ENCODE peak calls at places on chromosomes 1 and 21, in six cellular contexts. V is choroid plexus epithelial cell, Q is ascending aorta, E is foreskin fibroblast, J is neural crest cell, Y is GM23338. B is an unnamed sample.

GRCh38 chr1:67575861-67576260 is 109.1 kb upstream of the GADD45A start:
- DNase-seq in V (peak; percentile 90), Q (no peak), E (peak; percentile 78), J (no peak), Y (no peak), B (no peak)

GRCh38 chr1:151032164-151032563 is 4.2 kb upstream of the BNIPL start:
- DNase-seq in V (no peak), Q (no peak), E (no peak), J (no peak), Y (no peak), B (no peak)

GRCh38 chr21:24939288-24939687 is 668.0 kb downstream of the MRPL39 start:
- DNase-seq in V (no peak), Q (no peak), E (no peak), J (no peak), Y (no peak), B (no peak)

GRCh38 chr1:113534130-113534817 is 144.0 kb downstream of the MAGI3 start:
- DNase-seq in V (peak; percentile 52), Q (no peak), E (peak; percentile 65), J (no peak), Y (no peak), B (no peak)

GRCh38 chr1:109639841-109640184 is 16.1 kb upstream of the GSTM4 start:
- DNase-seq in V (no peak), Q (no peak), E (no peak), J (no peak), Y (no peak), B (no peak)

GRCh38 chr1:156662588-156663055 is 14.6 kb downstream of the NES start:
- DNase-seq in V (no peak), Q (no peak), E (no peak), J (no peak), Y (no peak), B (no peak)

GRCh38 chr1:20496241-20496661 is 10.2 kb upstream of the CAMK2N1 start:
- DNase-seq in V (peak; percentile 46), Q (no peak), E (peak; percentile 73), J (no peak), Y (no peak), B (no peak)

GRCh38 chr21:25573409-25574206 is 33.7 kb downstream of the MRPL39 start:
- DNase-seq in V (peak; percentile 88), Q (no peak), E (peak; percentile 93), J (no peak), Y (no peak), B (no peak)

GRCh38 chr21:41778974-41779600 is 12.2 kb upstream of the RIPK4 start:
- DNase-seq in V (no peak), Q (no peak), E (no peak), J (no peak), Y (peak; percentile 83), B (no peak)

GRCh38 chr1:235689356-235689755 is 39.8 kb upstream of the GNG4 start:
- DNase-seq in V (no peak), Q (no peak), E (no peak), J (no peak), Y (no peak), B (no peak)

GRCh38 chr21:21818898-21819297 is 820.7 kb downstream of the NCAM2 start:
- DNase-seq in V (no peak), Q (no peak), E (no peak), J (no peak), Y (no peak), B (no peak)

GRCh38 chr1:201880928-201881571 is 7.6 kb upstream of the SHISA4 start:
- DNase-seq in V (no peak), Q (no peak), E (no peak), J (no peak), Y (no peak), B (no peak)

GRCh38 chr1:65423884-65424655 is 3.6 kb downstream of the LEPR start:
- DNase-seq in V (peak; percentile 93), Q (no peak), E (peak; percentile 84), J (no peak), Y (no peak), B (no peak)

GRCh38 chr21:39313457-39314154 is at the start of gene BRWD1:
- DNase-seq in V (peak; percentile 87), Q (no peak), E (peak; percentile 85), J (peak; percentile 78), Y (peak; percentile 90), B (peak; percentile 64)
- TF ChIP-seq CTCF in V (no peak), Q (peak; percentile 25), E (peak; percentile 7), J (peak; percentile 49), Y (no peak), B (peak; percentile 17)

DNA sequence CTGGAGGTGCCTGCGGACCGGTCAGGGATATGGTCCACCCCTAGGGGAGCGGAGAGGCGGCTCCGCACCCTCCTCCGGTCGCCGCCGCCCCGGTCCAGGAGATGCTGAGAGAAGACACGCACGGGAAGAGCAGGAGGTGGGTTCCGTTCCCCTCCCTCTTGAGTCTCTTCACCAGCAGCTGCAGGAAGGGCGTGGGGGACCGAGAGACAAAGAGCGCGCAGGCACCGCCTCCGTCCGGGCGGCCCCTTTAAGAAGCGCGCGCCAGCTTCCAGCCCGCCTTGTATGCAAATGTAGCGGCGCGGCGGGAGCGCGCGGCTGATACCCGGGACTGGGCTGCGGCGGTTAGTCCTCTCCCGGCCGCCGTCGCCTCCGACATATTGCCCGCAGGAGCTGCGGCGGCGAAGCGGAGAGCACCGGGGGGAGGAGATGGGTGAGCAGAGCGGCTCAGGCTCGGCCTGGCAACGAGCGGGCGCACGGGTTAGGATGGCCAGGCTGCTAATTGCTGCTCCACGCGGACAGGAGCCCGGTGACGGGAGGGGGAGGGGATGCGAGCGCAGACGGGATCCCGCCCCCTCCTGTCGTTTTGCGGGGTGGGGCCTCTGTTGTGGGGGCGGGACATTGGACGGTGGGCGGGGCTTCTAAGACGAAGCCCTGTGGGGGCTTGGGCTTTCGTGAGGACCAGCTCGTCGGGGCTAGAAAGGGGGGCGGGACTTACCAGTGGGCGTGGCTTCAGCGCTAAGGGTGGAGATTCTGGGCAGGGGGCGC is at the start of gene TMEM39B:
- DNase-seq in V (peak; percentile 97), Q (peak; percentile 84), E (peak; percentile 96), J (peak; percentile 95), Y (peak; percentile 98), B (peak; percentile 79)
- TF ChIP-seq CTCF in V (no peak), Q (no peak), E (no peak), J (no peak), Y (peak; percentile 43), B (peak; percentile 35)

GRCh38 chr1:183470961-183471747 is 1.1 kb upstream of the SMG7 start:
- DNase-seq in V (peak; percentile 80), Q (peak; percentile 35), E (peak; percentile 79), J (peak; percentile 67), Y (peak; percentile 84), B (no peak)

GRCh38 chr1:183471748-183472487 is 381 bp upstream of the SMG7 start:
- DNase-seq in V (peak; percentile 99), Q (peak; percentile 93), E (peak; percentile 97), J (peak; percentile 93), Y (peak; percentile 99), B (peak; percentile 92)

GRCh38 chr1:183470147-183470960 is 1.9 kb upstream of the SMG7 start:
- DNase-seq in V (peak; percentile 63), Q (peak; percentile 41), E (peak; percentile 71), J (peak; percentile 69), Y (peak; percentile 70), B (no peak)

GRCh38 chr1:183473286-183473536 is 912 bp downstream of the SMG7 start:
- DNase-seq in V (no peak), Q (no peak), E (no peak), J (no peak), Y (no peak), B (no peak)

GRCh38 chr1:183472488-183473285 is at the start of gene SMG7:
- DNase-seq in V (peak; percentile 34), Q (no peak), E (no peak), J (peak; percentile 37), Y (peak; percentile 65), B (peak; percentile 22)
- TF ChIP-seq CTCF in V (peak; percentile 30), Q (no peak), E (no peak), J (no peak), Y (no peak), B (no peak)

GRCh38 chr21:43919283-43919682 is 54.3 kb downstream of the AGPAT3 start:
- DNase-seq in V (no peak), Q (no peak), E (no peak), J (no peak), Y (no peak), B (no peak)
- TF ChIP-seq CTCF in V (no peak), Q (no peak), E (no peak), J (no peak), Y (no peak), B (no peak)

DNA sequence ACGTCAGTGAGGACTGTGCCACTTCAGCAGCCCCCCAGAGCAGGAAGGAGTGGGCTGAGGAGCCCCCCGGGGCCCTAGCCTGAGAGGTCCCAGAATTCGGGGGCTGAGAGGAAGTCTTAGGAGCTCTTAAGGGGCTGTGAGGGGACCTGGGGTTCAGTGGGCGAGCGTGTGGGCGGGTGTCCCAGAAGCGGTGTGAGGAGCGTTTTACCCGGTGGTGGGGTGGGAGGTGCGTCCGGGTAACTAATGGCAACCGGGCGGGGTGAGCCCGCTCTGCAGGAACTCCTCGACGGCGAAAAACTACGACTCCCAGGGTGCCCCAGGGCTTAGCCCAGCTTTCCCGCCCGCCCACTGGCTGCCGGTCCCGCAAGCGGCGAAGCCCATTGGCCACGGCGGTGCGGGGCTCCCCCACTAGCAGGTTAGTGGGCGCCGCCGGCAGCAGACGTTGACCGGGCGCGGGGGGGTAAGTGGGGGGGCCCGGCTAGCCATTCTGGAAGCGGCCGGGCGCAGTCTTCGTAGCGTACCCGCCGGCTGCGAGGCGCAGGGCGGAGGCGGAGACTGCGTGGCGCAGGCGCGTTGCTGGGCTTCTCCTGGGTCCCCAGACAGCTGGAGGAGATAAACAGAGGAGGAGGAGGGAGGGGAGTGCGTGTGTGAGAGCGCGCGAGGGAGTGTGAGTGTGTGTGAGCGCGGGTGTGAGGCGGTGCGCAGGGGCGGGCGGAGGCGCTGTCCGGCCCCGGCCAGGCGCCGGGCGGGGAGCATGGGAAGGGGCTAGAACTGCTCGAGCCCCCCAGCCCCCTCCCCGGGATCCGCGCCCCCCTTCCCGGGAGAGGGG is at the start of gene WDTC1:
- DNase-seq in V (peak; percentile 98), Q (peak; percentile 90), E (peak; percentile 97), J (peak; percentile 90), Y (peak; percentile 98), B (peak; percentile 35)
- TF ChIP-seq CTCF in V (no peak), Q (no peak), E (no peak), J (no peak), Y (no peak), B (no peak)

GRCh38 chr1:203440780-203441179 is 34.8 kb upstream of the PRELP start:
- DNase-seq in V (peak; percentile 82), Q (no peak), E (peak; percentile 61), J (no peak), Y (peak; percentile 32), B (no peak)
- TF ChIP-seq CTCF in V (peak; percentile 76), Q (peak; percentile 79), E (peak; percentile 52), J (peak; percentile 28), Y (no peak), B (no peak)

GRCh38 chr1:24934300-24935195 is 4.5 kb upstream of the RUNX3 start:
- DNase-seq in V (no peak), Q (no peak), E (no peak), J (no peak), Y (peak; percentile 64), B (no peak)
- TF ChIP-seq CTCF in V (no peak), Q (no peak), E (no peak), J (no peak), Y (no peak), B (no peak)

B was measured in D721Med.